ENCODE peak calls at places on chromosomes 2 and 18, in five cellular contexts. O is SK-N-SH, Z is WTC11, K is HCT116, V is GM12878. W is an unnamed sample.

GRCh38 chr18:3207565-3207964 is 12.2 kb downstream of the MYOM1 start:
- DNase-seq in O (no peak), Z (no peak), K (peak), V (no peak), W (no peak)

GRCh38 chr2:192194866-192195547 is at the start of gene TMEFF2:
- DNase-seq in O (peak), Z (peak), K (no peak), V (no peak), W (no peak)

GRCh38 chr2:235693279-235693678 is 199.4 kb downstream of the AGAP1 start:
- DNase-seq in O (no peak), Z (no peak), K (no peak), V (no peak), W (no peak)

GRCh38 chr2:37776487-37776886 is 105.0 kb upstream of the CDC42EP3 start:
- DNase-seq in O (no peak), Z (no peak), K (peak), V (no peak), W (peak)

GRCh38 chr2:149601141-149601796 is 13.7 kb upstream of the MMADHC start:
- DNase-seq in O (no peak), Z (no peak), K (no peak), V (no peak), W (peak)

GRCh38 chr2:238974510-238975166 is 126.8 kb downstream of the TWIST2 start:
- DNase-seq in O (no peak), Z (no peak), K (peak), V (no peak), W (no peak)

GRCh38 chr18:70372450-70373061 is 83.7 kb downstream of the SOCS6 start:
- DNase-seq in O (no peak), Z (no peak), K (no peak), V (no peak), W (no peak)

GRCh38 chr18:46542545-46542944 is 114.5 kb downstream of the LOXHD1 start:
- DNase-seq in O (no peak), Z (no peak), K (no peak), V (no peak), W (no peak)

GRCh38 chr18:42258301-42258965 is 303.4 kb downstream of the PIK3C3 start:
- DNase-seq in O (no peak), Z (no peak), K (no peak), V (no peak), W (no peak)

GRCh38 chr2:48860391-48860790 is 104.9 kb upstream of the LHCGR start:
- DNase-seq in O (no peak), Z (no peak), K (no peak), V (no peak), W (peak)

GRCh38 chr2:119180891-119181290 is 22.3 kb upstream of the C1QL2 start:
- DNase-seq in O (no peak), Z (no peak), K (no peak), V (no peak), W (no peak)

GRCh38 chr2:67923696-67924095 is 139.1 kb downstream of the C1D start:
- DNase-seq in O (no peak), Z (no peak), K (no peak), V (no peak), W (no peak)

GRCh38 chr2:172397136-172397825 is 30.1 kb upstream of the ITGA6 start:
- DNase-seq in O (no peak), Z (no peak), K (no peak), V (no peak), W (no peak)

GRCh38 chr18:11379660-11380059 is 229.7 kb upstream of the SLC35G4 start:
- DNase-seq in O (no peak), Z (no peak), K (no peak), V (no peak), W (no peak)

GRCh38 chr2:237689569-237690131 is 62.3 kb downstream of the LRRFIP1 start:
- DNase-seq in O (no peak), Z (no peak), K (no peak), V (no peak), W (no peak)

GRCh38 chr2:109611467-109612095 is 2.2 kb downstream of the SEPTIN10 start:
- DNase-seq in O (no peak), Z (no peak), K (no peak), V (no peak), W (peak)

GRCh38 chr2:144522741-144523605 is 3.1 kb upstream of the ZEB2 start:
- DNase-seq in O (peak), Z (peak), K (no peak), V (no peak), W (peak)

GRCh38 chr2:160920791-160921303 is 239.4 kb upstream of the TANK start:
- DNase-seq in O (peak), Z (no peak), K (no peak), V (no peak), W (no peak)

GRCh38 chr18:80033181-80034067 is 810 bp upstream of the RBFA start:
- DNase-seq in O (no peak), Z (peak), K (no peak), V (no peak), W (no peak)

GRCh38 chr2:187429989-187430388 is 18.1 kb downstream of the CALCRL start:
- DNase-seq in O (no peak), Z (no peak), K (no peak), V (no peak), W (no peak)

GRCh38 chr2:218717262-218717661 is 6.6 kb downstream of the TTLL4 start:
- DNase-seq in O (no peak), Z (no peak), K (no peak), V (no peak), W (peak)

GRCh38 chr18:21218862-21219261 is 23.2 kb upstream of the GREB1L start:
- DNase-seq in O (no peak), Z (no peak), K (no peak), V (no peak), W (no peak)

GRCh38 chr2:109711230-109712125 is 82.6 kb upstream of the RGPD5 start:
- DNase-seq in O (no peak), Z (no peak), K (no peak), V (no peak), W (no peak)

GRCh38 chr2:186617186-186617585 is 27.3 kb downstream of the ITGAV start:
- DNase-seq in O (no peak), Z (no peak), K (no peak), V (no peak), W (no peak)

GRCh38 chr2:46174559-46175170 is 122.5 kb upstream of the EPAS1 start:
- DNase-seq in O (no peak), Z (no peak), K (no peak), V (no peak), W (no peak)

DNA sequence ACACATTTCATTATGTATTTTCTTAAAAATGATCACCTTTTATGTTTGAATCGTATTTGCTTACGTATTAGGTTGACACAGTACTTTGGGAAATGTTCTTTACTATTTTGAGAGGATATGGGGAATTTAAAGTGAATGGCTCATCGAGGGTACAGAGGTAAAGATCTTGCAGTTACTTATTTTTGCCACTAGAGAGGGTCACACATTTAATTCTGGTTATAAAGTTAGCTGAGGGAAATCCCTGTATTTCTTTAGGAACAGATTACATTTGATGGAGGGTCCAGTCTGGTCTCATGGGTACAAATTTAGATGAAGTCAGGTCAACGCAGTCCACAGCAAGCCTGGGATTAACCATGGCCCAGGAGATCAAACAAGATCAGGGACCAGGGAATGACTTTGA is 24.5 kb downstream of the DYNC2LI1 start:
- DNase-seq in O (no peak), Z (no peak), K (no peak), V (no peak), W (peak)
- TF ChIP-seq CTCF in O (peak), Z (no peak), K (peak), V (peak), W (peak)

GRCh38 chr2:9095690-9096089 is 92.2 kb upstream of the MBOAT2 start:
- DNase-seq in O (no peak), Z (peak), K (no peak), V (no peak), W (no peak)
- TF ChIP-seq MAX in O (no peak), Z (no peak), K (no peak), V (no peak), W (no peak)

DNA sequence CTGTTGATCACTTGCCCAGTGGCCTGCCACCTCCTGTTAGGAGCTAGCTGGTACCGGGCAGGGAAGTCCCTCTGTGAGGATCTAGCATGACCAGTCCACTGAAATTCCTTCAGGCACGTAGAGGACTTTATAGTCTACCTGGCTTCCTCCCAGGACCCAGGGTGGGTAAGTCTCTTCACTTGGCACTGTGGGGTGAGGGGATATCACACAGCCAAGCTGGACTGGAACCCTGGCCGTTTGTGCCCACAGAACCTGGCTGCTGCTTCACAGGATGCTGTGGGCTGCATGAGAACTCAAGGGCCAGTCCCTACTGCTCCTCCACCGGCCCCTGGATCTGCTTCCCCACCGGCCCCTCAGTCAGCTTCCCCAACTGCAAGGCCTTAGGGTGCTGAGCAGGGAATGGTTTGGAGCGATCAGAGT is 35.8 kb downstream of the HS1BP3 start:
- DNase-seq in O (no peak), Z (no peak), K (no peak), V (no peak), W (no peak)
- TF ChIP-seq CTCF in O (no peak), Z (no peak), K (no peak), V (no peak), W (no peak)

DNA sequence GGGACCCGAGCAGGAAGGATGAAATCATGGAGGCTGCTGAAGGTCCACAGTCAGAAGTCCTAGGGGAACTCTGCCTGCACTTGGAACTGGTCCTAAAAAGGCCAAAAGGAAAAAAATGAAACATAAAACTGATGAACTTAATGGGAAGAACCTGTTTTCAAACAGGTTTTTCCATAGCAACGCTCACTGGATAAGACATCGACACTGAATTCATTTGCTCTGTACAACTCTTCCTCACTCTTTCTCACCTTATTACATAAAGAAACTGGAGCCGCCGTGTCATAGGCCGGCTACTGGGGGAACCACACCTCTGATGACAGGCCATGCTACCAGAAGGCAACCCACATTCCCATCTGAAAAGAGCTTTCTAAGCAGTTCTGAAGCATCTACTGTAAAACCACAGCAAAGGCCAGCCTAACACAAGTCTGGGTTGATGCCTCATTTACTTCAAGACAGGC is 83.6 kb downstream of the FARSB start:
- DNase-seq in O (no peak), Z (no peak), K (no peak), V (no peak), W (no peak)
- TF ChIP-seq MAX in O (no peak), Z (no peak), K (no peak), V (no peak), W (no peak)

W was measured in NB4.